ENCODE peak calls at places on chromosomes 3 and 15, in five cellular contexts. N is ecto neural progenitor cell, R is A172, A is amniotic stem cell, X is T-helper 2 cell. F is an unnamed sample.
A peak's percentile ranks its signal among the peaks of the same experiment; 100 is the strongest.

GRCh38 chr3:50321146-50321843 is 1.2 kb downstream of the HYAL2 start:
- DNase-seq in X (peak; percentile 72), R (peak; percentile 73), N (peak; percentile 95), A (peak; percentile 81), F (peak; percentile 64)

GRCh38 chr3:61637088-61638051 is 76.0 kb downstream of the PTPRG start:
- DNase-seq in X (no peak), N (no peak), A (no peak), R (peak; percentile 17), F (no peak)

GRCh38 chr3:139824864-139825263 is 110.1 kb upstream of the CLSTN2 start:
- DNase-seq in R (no peak), X (no peak), A (no peak), N (no peak), F (no peak)

GRCh38 chr3:31066999-31067398 is 172.5 kb upstream of the GADL1 start:
- DNase-seq in N (no peak), R (peak; percentile 91), A (peak; percentile 95), X (no peak), F (no peak)

GRCh38 chr15:44298878-44299277 is 10.4 kb downstream of the GOLM2 start:
- DNase-seq in N (no peak), A (no peak), R (no peak), X (no peak), F (no peak)

GRCh38 chr15:29102911-29103824 is 166.5 kb downstream of the NSMCE3 start:
- DNase-seq in N (peak; percentile 64), R (no peak), X (no peak), A (no peak), F (no peak)

GRCh38 chr3:83523470-83524073 is 1435.2 kb upstream of the CADM2 start:
- DNase-seq in X (no peak), N (peak; percentile 65), R (peak; percentile 75), A (no peak), F (no peak)

GRCh38 chr3:190498293-190498692 is 15.6 kb upstream of the IL1RAP start:
- DNase-seq in A (no peak), R (no peak), X (no peak), N (no peak), F (no peak)

F was measured in activated T-helper 1 cell treated with Interleukin-2 at 50 U/mL for 16 hours.